ENCODE peak calls at places on chromosomes 16 and 17, in nine cellular contexts. R is stomach, X is upper lobe of left lung, L is ovary, Y is K562, U is GM12878, P is A549, Z is transverse colon, E is esophagus muscularis mucosa. F is an unnamed sample. For H3K4me1, the result is how much of the 10 kb centered on the place peaks cover.

GRCh38 chr17:61579382-61579781 is 11.6 kb downstream of the NACA2 start:
- DNase-seq in R (no peak), X (no peak), L (no peak), Y (no peak), U (no peak), P (no peak), Z (no peak), E (no peak), F (no peak)

GRCh38 chr17:34156741-34157589 is 98.1 kb upstream of the CCL2 start:
- DNase-seq in R (no peak), X (peak), L (no peak), Y (no peak), U (no peak), P (no peak), Z (no peak), E (no peak), F (no peak)

GRCh38 chr17:46915596-46915995 is 7.4 kb upstream of the GOSR2 start:
- DNase-seq in R (no peak), X (no peak), L (no peak), Y (no peak), U (no peak), P (no peak), Z (no peak), E (no peak), F (no peak)

GRCh38 chr17:27323538-27324212 is 29.8 kb downstream of the WSB1 start:
- DNase-seq in R (peak), X (peak), L (peak), Y (peak), U (no peak), P (no peak), Z (peak), E (peak), F (peak)

GRCh38 chr16:84228321-84228838 is 11.4 kb downstream of the KCNG4 start:
- DNase-seq in R (no peak), X (no peak), L (peak), Y (peak), U (no peak), P (peak), Z (peak), E (peak), F (no peak)

GRCh38 chr16:3050487-3050886 is 4.1 kb downstream of the MMP25 start:
- DNase-seq in R (no peak), X (no peak), L (no peak), Y (no peak), U (no peak), P (no peak), Z (no peak), E (no peak), F (no peak)

GRCh38 chr16:58628845-58629680 is 563 bp downstream of the CNOT1 start:
- DNase-seq in R (peak), X (peak), L (peak), Y (peak), U (peak), P (no peak), Z (peak), E (peak), F (peak)

GRCh38 chr17:57956311-57957119 is 1.3 kb upstream of the CUEDC1 start:
- DNase-seq in R (peak), X (no peak), L (no peak), Y (no peak), U (peak), P (no peak), Z (no peak), E (no peak), F (peak)

GRCh38 chr17:33175565-33175964 is 117.5 kb downstream of the ASIC2 start:
- DNase-seq in R (no peak), X (no peak), L (peak), Y (peak), U (no peak), P (no peak), Z (no peak), E (no peak), F (no peak)

GRCh38 chr16:83400234-83400633 is 407.5 kb upstream of the HSBP1 start:
- DNase-seq in R (no peak), X (no peak), L (no peak), Y (no peak), U (no peak), P (no peak), Z (no peak), E (no peak), F (no peak)

GRCh38 chr17:38603786-38604478 is 1.8 kb downstream of the SRCIN1 start:
- DNase-seq in R (no peak), X (no peak), L (no peak), Y (no peak), U (no peak), P (no peak), Z (no peak), E (no peak), F (no peak)

GRCh38 chr17:4175921-4176802 is 33.2 kb downstream of the CYB5D2 start:
- DNase-seq in R (no peak), X (no peak), L (no peak), Y (no peak), U (no peak), P (no peak), Z (no peak), E (no peak), F (no peak)

GRCh38 chr16:56513972-56514371 is 5.9 kb downstream of the BBS2 start:
- DNase-seq in R (peak), X (no peak), L (peak), Y (peak), U (peak), P (peak), Z (peak), E (no peak), F (no peak)

GRCh38 chr17:378068-378467 is 25.5 kb upstream of the RPH3AL start:
- DNase-seq in R (no peak), X (no peak), L (no peak), Y (no peak), U (no peak), P (no peak), Z (no peak), E (no peak), F (no peak)

GRCh38 chr16:83200005-83200779 is 573.4 kb downstream of the CDH13 start:
- DNase-seq in R (no peak), X (no peak), L (no peak), Y (no peak), U (no peak), P (no peak), Z (no peak), E (no peak), F (no peak)

GRCh38 chr17:38702166-38702899 is 2.7 kb upstream of the MLLT6 start:
- DNase-seq in R (peak), X (peak), L (peak), Y (peak), U (no peak), P (peak), Z (peak), E (peak), F (peak)

GRCh38 chr17:3893003-3893719 is at the start of gene CAMKK1:
- DNase-seq in R (peak), X (peak), L (peak), Y (peak), U (no peak), P (peak), Z (peak), E (peak), F (peak)

GRCh38 chr17:14276535-14277250 is 24.2 kb upstream of the HS3ST3B1 start:
- DNase-seq in R (no peak), X (no peak), L (no peak), Y (no peak), U (no peak), P (no peak), Z (no peak), E (peak), F (no peak)

GRCh38 chr16:7509919-7510705 is 177.5 kb downstream of the RBFOX1 start:
- DNase-seq in R (no peak), X (no peak), L (no peak), Y (no peak), U (no peak), P (no peak), Z (no peak), E (no peak), F (no peak)

GRCh38 chr16:14304891-14305459 is 233.9 kb downstream of the MRTFB start:
- DNase-seq in R (no peak), X (no peak), L (no peak), Y (no peak), U (no peak), P (no peak), Z (no peak), E (no peak), F (no peak)

GRCh38 chr16:28237754-28238357 is 26.1 kb upstream of the XPO6 start:
- DNase-seq in R (no peak), X (no peak), L (no peak), Y (peak), U (no peak), P (no peak), Z (no peak), E (no peak), F (no peak)

GRCh38 chr17:6323626-6324356 is 111.1 kb downstream of the AIPL1 start:
- DNase-seq in R (no peak), X (no peak), L (no peak), Y (peak), U (no peak), P (no peak), Z (no peak), E (no peak), F (no peak)

DNA sequence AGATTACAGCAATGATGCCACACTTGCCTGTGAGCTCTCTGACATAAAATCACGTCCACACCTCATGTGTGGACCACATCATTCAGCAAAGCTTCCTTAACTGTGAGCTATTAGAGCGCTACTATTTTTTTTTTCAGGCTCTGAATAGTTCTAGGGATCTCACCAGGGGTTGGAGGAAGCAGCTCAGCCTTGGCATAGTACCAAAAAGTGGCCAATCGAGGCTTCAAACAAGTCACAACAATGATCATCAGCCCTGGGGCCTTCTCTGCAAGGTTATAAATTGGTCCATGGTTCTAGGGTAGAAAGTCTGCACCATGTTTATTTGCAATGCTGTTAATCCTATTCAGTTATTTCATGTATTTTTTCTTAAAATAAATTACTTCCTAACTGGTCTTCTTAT is 37.8 kb downstream of the RNF157 start:
- DNase-seq in R (no peak), X (no peak), L (no peak), Y (no peak), U (no peak), P (no peak), Z (no peak), E (no peak), F (no peak)
- TF ChIP-seq EP300 in R (no peak), X (no peak), L (no peak), Y (no peak), U (no peak), P (no peak), Z (no peak), E (no peak), F (no peak)

GRCh38 chr16:49019081-49019633 is 262.5 kb downstream of the CBLN1 start:
- DNase-seq in R (no peak), X (no peak), L (no peak), Y (no peak), U (no peak), P (no peak), Z (no peak), E (no peak), F (no peak)
- H3K4me1 ChIP-seq in R (under half), X (under half), L (under half), Y (under half), U (under half), P (under half), Z (under half), E (under half), F (under half)

GRCh38 chr16:523097-523741 is 4.3 kb upstream of the CAPN15 start:
- DNase-seq in R (no peak), X (peak), L (no peak), Y (no peak), U (no peak), P (no peak), Z (no peak), E (no peak), F (peak)

GRCh38 chr16:525123-525519 is 2.4 kb upstream of the CAPN15 start:
- DNase-seq in R (no peak), X (no peak), L (no peak), Y (no peak), U (no peak), P (no peak), Z (no peak), E (no peak), F (no peak)

GRCh38 chr16:522320-523096 is 5.0 kb upstream of the CAPN15 start:
- DNase-seq in R (no peak), X (no peak), L (peak), Y (no peak), U (no peak), P (no peak), Z (no peak), E (no peak), F (peak)

GRCh38 chr16:525520-526180 is 1.9 kb upstream of the CAPN15 start:
- DNase-seq in R (no peak), X (no peak), L (peak), Y (no peak), U (peak), P (peak), Z (no peak), E (no peak), F (no peak)

DNA sequence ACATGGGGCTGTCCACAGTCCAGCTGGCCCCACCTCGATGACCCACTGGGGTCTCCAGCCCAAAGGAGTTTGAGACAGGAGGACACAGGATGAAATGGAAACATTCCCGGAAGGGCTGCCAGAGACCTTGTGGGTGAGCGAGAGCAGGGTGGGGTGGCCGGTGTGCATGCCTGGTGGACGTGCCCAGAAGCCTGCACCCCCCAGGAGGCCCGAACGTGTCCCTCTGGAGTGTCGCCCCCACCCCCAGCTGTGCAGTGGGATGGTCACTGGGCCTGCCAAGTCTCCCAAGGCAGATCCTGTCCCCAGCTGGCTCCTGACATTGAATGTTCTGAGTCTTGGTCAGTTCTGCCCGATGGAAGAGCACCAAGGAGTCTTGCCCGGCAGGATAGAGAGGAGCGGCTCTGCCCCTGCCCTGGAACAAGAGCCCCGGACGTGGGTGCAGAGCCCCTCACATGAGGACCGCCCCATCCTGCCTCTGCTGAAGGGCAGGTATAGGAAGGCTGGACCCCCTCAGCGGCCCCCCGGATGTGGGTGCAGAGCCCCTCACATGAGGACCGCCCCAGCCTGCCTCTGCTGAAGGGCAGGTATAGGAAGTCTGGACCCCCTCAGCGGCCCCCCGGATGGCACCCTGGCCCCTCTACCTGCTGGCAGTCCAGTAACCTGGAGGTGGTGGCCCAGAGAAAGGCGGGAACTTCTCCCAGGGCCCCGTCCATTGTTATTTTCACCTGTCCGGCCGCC is 3.1 kb upstream of the CAPN15 start:
- DNase-seq in R (no peak), X (peak), L (peak), Y (no peak), U (no peak), P (no peak), Z (no peak), E (no peak), F (no peak)
- TF ChIP-seq POLR2A in R (no peak), X (no peak), L (no peak), Y (no peak), U (peak), P (no peak), Z (no peak), E (no peak), F (no peak)

DNA sequence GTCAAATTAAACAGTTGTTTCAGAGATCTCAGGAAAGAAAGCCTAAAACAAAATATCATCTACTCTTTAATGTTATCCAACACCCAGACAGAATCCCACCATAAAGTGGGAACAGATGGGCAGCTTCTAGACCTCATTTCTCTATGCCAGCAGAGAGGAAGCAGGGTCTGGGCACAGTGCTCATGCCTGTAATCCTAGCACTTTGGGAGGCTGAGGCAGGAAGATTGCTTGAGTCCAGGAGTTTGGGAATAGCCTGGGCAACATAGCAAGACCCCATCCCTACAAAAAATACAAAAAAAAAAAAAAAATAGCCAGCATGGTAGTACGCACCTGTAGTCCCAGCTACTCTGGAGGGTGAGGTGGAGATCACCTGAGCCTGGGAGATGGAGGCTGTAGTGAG is 13.5 kb upstream of the ZNF652 start:
- DNase-seq in R (no peak), X (no peak), L (no peak), Y (no peak), U (no peak), P (no peak), Z (no peak), E (no peak), F (no peak)
- TF ChIP-seq EP300 in R (no peak), X (no peak), L (no peak), Y (no peak), U (no peak), P (no peak), Z (no peak), E (no peak), F (no peak)